ENCODE peak calls at places on chromosome 10, in eight cellular contexts. One of them, this sample, is unnamed.
A peak's percentile ranks its signal among the peaks of the same experiment; 100 is the strongest.

GRCh38 chr10:16992611-16993119 is 136.9 kb downstream of the CUBN start:
- DNase-seq in fibroblast of the conjunctiva: no peak
- DNase-seq in Karpas-422: no peak
- DNase-seq in astrocyte of the spinal cord: peak; percentile 54
- DNase-seq in MCF 10A: no peak
- DNase-seq in activated T-cell treated with anti-CD3 and anti-CD28 coated beads for 4 hours: no peak
- DNase-seq in effector memory CD8-positive, alpha-beta T cell: no peak
- DNase-seq in RPMI7951: peak; percentile 67
- DNase-seq in this sample: no peak

GRCh38 chr10:106440355-106440754 is 724.2 kb downstream of the SORCS1 start:
- DNase-seq in fibroblast of the conjunctiva: no peak
- DNase-seq in Karpas-422: no peak
- DNase-seq in astrocyte of the spinal cord: peak; percentile 78
- DNase-seq in MCF 10A: peak; percentile 33
- DNase-seq in activated T-cell treated with anti-CD3 and anti-CD28 coated beads for 4 hours: no peak
- DNase-seq in effector memory CD8-positive, alpha-beta T cell: no peak
- DNase-seq in RPMI7951: no peak
- DNase-seq in this sample: no peak

GRCh38 chr10:60621018-60621417 is 157.3 kb upstream of the CDK1 start:
- DNase-seq in fibroblast of the conjunctiva: no peak
- DNase-seq in Karpas-422: no peak
- DNase-seq in astrocyte of the spinal cord: no peak
- DNase-seq in MCF 10A: no peak
- DNase-seq in activated T-cell treated with anti-CD3 and anti-CD28 coated beads for 4 hours: no peak
- DNase-seq in effector memory CD8-positive, alpha-beta T cell: no peak
- DNase-seq in RPMI7951: no peak
- DNase-seq in this sample: no peak

GRCh38 chr10:6020806-6021205 is 41.4 kb downstream of the IL2RA start:
- DNase-seq in fibroblast of the conjunctiva: no peak
- DNase-seq in Karpas-422: no peak
- DNase-seq in astrocyte of the spinal cord: peak; percentile 40
- DNase-seq in MCF 10A: no peak
- DNase-seq in activated T-cell treated with anti-CD3 and anti-CD28 coated beads for 4 hours: no peak
- DNase-seq in effector memory CD8-positive, alpha-beta T cell: no peak
- DNase-seq in RPMI7951: no peak
- DNase-seq in this sample: no peak

GRCh38 chr10:16674147-16674703 is 143.0 kb downstream of the RSU1 start:
- DNase-seq in fibroblast of the conjunctiva: no peak
- DNase-seq in Karpas-422: no peak
- DNase-seq in astrocyte of the spinal cord: no peak
- DNase-seq in MCF 10A: no peak
- DNase-seq in activated T-cell treated with anti-CD3 and anti-CD28 coated beads for 4 hours: no peak
- DNase-seq in effector memory CD8-positive, alpha-beta T cell: no peak
- DNase-seq in RPMI7951: no peak
- DNase-seq in this sample: no peak

GRCh38 chr10:114593240-114593792 is 64.8 kb downstream of the ABLIM1 start:
- DNase-seq in fibroblast of the conjunctiva: no peak
- DNase-seq in Karpas-422: no peak
- DNase-seq in astrocyte of the spinal cord: no peak
- DNase-seq in MCF 10A: no peak
- DNase-seq in activated T-cell treated with anti-CD3 and anti-CD28 coated beads for 4 hours: no peak
- DNase-seq in effector memory CD8-positive, alpha-beta T cell: no peak
- DNase-seq in RPMI7951: no peak
- DNase-seq in this sample: no peak

GRCh38 chr10:78852856-78853255 is 215.9 kb upstream of the ZMIZ1 start:
- DNase-seq in fibroblast of the conjunctiva: no peak
- DNase-seq in Karpas-422: peak; percentile 77
- DNase-seq in astrocyte of the spinal cord: no peak
- DNase-seq in MCF 10A: peak; percentile 27
- DNase-seq in activated T-cell treated with anti-CD3 and anti-CD28 coated beads for 4 hours: no peak
- DNase-seq in effector memory CD8-positive, alpha-beta T cell: peak; percentile 11
- DNase-seq in RPMI7951: peak; percentile 13
- DNase-seq in this sample: no peak

GRCh38 chr10:69201045-69201444 is 19.1 kb upstream of the HKDC1 start:
- DNase-seq in fibroblast of the conjunctiva: no peak
- DNase-seq in Karpas-422: no peak
- DNase-seq in astrocyte of the spinal cord: no peak
- DNase-seq in MCF 10A: no peak
- DNase-seq in activated T-cell treated with anti-CD3 and anti-CD28 coated beads for 4 hours: no peak
- DNase-seq in effector memory CD8-positive, alpha-beta T cell: no peak
- DNase-seq in RPMI7951: no peak
- DNase-seq in this sample: no peak

GRCh38 chr10:77866598-77866997 is 60.0 kb downstream of the DLG5 start:
- DNase-seq in fibroblast of the conjunctiva: no peak
- DNase-seq in Karpas-422: peak; percentile 56
- DNase-seq in astrocyte of the spinal cord: no peak
- DNase-seq in MCF 10A: no peak
- DNase-seq in activated T-cell treated with anti-CD3 and anti-CD28 coated beads for 4 hours: no peak
- DNase-seq in effector memory CD8-positive, alpha-beta T cell: no peak
- DNase-seq in RPMI7951: no peak
- DNase-seq in this sample: no peak

GRCh38 chr10:33337335-33337854 is 2.9 kb upstream of the NRP1 start:
- DNase-seq in fibroblast of the conjunctiva: peak; percentile 71
- DNase-seq in Karpas-422: no peak
- DNase-seq in astrocyte of the spinal cord: peak; percentile 81
- DNase-seq in MCF 10A: peak; percentile 16
- DNase-seq in activated T-cell treated with anti-CD3 and anti-CD28 coated beads for 4 hours: no peak
- DNase-seq in effector memory CD8-positive, alpha-beta T cell: no peak
- DNase-seq in RPMI7951: peak; percentile 89
- DNase-seq in this sample: no peak

GRCh38 chr10:78695846-78696245 is 372.9 kb upstream of the ZMIZ1 start:
- DNase-seq in fibroblast of the conjunctiva: no peak
- DNase-seq in Karpas-422: no peak
- DNase-seq in astrocyte of the spinal cord: no peak
- DNase-seq in MCF 10A: no peak
- DNase-seq in activated T-cell treated with anti-CD3 and anti-CD28 coated beads for 4 hours: no peak
- DNase-seq in effector memory CD8-positive, alpha-beta T cell: no peak
- DNase-seq in RPMI7951: no peak
- DNase-seq in this sample: no peak

GRCh38 chr10:129936923-129937300 is 27.2 kb downstream of the EBF3 start:
- DNase-seq in fibroblast of the conjunctiva: no peak
- DNase-seq in Karpas-422: no peak
- DNase-seq in astrocyte of the spinal cord: no peak
- DNase-seq in MCF 10A: no peak
- DNase-seq in activated T-cell treated with anti-CD3 and anti-CD28 coated beads for 4 hours: no peak
- DNase-seq in effector memory CD8-positive, alpha-beta T cell: no peak
- DNase-seq in RPMI7951: no peak
- DNase-seq in this sample: peak; percentile 49